ENCODE peak calls at places on chromosomes 5 and 9, in four cellular contexts. One of them, this sample, is unnamed.

GRCh38 chr9:18442629-18443491 is 31.1 kb upstream of the ADAMTSL1 start:
- DNase-seq in dorsolateral prefrontal cortex: peak; percentile 70
- DNase-seq in HFF-Myc: peak; percentile 63
- DNase-seq in lung: peak; percentile 50
- DNase-seq in this sample: peak; percentile 59

GRCh38 chr5:15693036-15693728 is 193.2 kb downstream of the FBXL7 start:
- DNase-seq in dorsolateral prefrontal cortex: no peak
- DNase-seq in HFF-Myc: no peak
- DNase-seq in lung: no peak
- DNase-seq in this sample: no peak

GRCh38 chr5:75054110-75054930 is 2.0 kb upstream of the GCNT4 start:
- DNase-seq in dorsolateral prefrontal cortex: peak; percentile 38
- DNase-seq in HFF-Myc: no peak
- DNase-seq in lung: peak; percentile 49
- DNase-seq in this sample: no peak

GRCh38 chr9:71941060-71941568 is 29.7 kb downstream of the C9orf85 start:
- DNase-seq in dorsolateral prefrontal cortex: no peak
- DNase-seq in HFF-Myc: no peak
- DNase-seq in lung: no peak
- DNase-seq in this sample: no peak

GRCh38 chr5:69038539-69038938 is 55.3 kb upstream of the SLC30A5 start:
- DNase-seq in dorsolateral prefrontal cortex: no peak
- DNase-seq in HFF-Myc: no peak
- DNase-seq in lung: no peak
- DNase-seq in this sample: no peak

GRCh38 chr9:35407846-35408245 is 82.1 kb upstream of the RUSC2 start:
- DNase-seq in dorsolateral prefrontal cortex: no peak
- DNase-seq in HFF-Myc: no peak
- DNase-seq in lung: no peak
- DNase-seq in this sample: no peak

GRCh38 chr5:179974946-179975712 is 67.4 kb upstream of the TBC1D9B start:
- DNase-seq in dorsolateral prefrontal cortex: peak; percentile 57
- DNase-seq in HFF-Myc: no peak
- DNase-seq in lung: no peak
- DNase-seq in this sample: no peak

GRCh38 chr5:39117401-39117800 is 43.2 kb upstream of the RICTOR start:
- DNase-seq in dorsolateral prefrontal cortex: no peak
- DNase-seq in HFF-Myc: no peak
- DNase-seq in lung: no peak
- DNase-seq in this sample: no peak

GRCh38 chr5:174951151-174951780 is 226.9 kb downstream of the MSX2 start:
- DNase-seq in dorsolateral prefrontal cortex: peak; percentile 63
- DNase-seq in HFF-Myc: peak; percentile 29
- DNase-seq in lung: peak; percentile 55
- DNase-seq in this sample: peak; percentile 50

DNA sequence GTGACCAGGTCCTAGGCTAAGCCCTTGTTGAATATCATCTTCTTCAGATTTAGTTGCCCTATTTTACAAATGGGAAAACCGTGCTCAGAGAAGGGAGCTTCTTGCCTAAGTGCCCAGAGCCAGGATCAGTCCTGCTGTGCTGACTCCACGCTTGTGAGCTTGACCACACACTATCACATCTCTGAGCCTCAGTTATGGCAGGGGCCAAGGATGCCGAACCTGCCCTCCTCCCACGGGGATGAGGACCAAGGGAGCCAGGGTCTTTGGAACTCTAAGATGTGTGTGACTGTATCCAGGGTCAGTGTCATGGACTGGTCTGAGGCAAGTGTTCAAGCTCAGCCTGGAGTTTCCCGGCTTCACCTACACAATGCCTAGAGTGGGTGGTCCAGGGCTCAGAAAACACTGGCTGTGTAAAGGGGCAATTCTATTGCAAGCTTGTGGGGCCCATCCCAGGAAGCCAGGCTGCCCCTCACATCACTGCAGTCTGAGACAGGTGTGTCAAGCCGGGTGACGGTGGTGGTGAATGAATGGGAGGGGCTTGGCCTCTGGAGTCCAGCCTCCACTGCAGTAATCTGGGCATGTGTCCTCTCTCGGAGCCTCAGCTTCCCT is 235.7 kb downstream of the PBX3 start:
- DNase-seq in dorsolateral prefrontal cortex: no peak
- DNase-seq in HFF-Myc: no peak
- DNase-seq in lung: no peak
- DNase-seq in this sample: no peak
- TF ChIP-seq CTCF in dorsolateral prefrontal cortex: no peak
- TF ChIP-seq CTCF in HFF-Myc: no peak
- TF ChIP-seq CTCF in lung: no peak
- TF ChIP-seq CTCF in this sample: no peak

DNA sequence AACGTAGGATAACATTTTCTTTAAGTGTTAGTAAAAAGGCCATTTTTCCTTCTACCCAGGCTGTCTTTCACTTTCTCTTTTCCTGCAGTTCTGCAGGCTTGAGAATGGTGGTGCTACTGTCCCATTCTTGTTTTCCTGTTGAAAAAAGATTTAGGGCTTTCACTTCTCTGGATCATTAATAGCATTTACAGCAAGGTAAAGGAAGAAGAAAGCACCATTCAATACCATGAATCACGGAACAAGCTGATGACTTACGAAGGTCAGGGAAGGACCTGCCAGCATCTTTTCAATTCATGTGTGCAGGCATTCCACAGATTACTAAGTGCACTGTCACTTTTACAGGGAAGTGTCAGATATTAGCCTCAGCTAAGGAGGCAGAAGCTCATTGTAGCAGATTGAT is 292.8 kb downstream of the YTHDC2 start:
- DNase-seq in dorsolateral prefrontal cortex: no peak
- DNase-seq in HFF-Myc: peak; percentile 15
- DNase-seq in lung: no peak
- DNase-seq in this sample: no peak
- TF ChIP-seq CTCF in dorsolateral prefrontal cortex: peak; percentile 50
- TF ChIP-seq CTCF in HFF-Myc: peak; percentile 49
- TF ChIP-seq CTCF in lung: peak; percentile 8
- TF ChIP-seq CTCF in this sample: peak; percentile 69

DNA sequence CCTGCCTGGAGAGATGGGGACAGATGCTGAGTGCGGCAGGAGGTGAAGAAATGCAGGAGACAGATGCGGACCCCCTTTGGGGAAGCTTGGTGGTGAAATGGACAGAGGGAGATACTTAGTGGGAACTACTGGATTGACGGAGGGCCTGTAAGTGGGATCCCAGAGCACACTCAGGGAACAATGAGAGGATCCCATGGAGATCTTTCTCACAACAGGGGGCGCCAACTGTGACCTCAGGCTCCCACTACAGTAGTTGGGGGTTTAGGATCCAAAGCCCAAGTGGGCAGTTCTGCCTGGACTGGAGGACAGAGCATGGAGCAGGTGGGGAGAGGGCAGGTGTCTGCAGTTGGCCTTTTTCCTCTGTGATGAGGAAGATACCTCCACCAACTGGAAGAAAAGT is 3.4 kb downstream of the DPM2 start:
- DNase-seq in dorsolateral prefrontal cortex: no peak
- DNase-seq in HFF-Myc: no peak
- DNase-seq in lung: no peak
- DNase-seq in this sample: no peak
- TF ChIP-seq CTCF in dorsolateral prefrontal cortex: no peak
- TF ChIP-seq CTCF in HFF-Myc: no peak
- TF ChIP-seq CTCF in lung: no peak
- TF ChIP-seq CTCF in this sample: no peak

DNA sequence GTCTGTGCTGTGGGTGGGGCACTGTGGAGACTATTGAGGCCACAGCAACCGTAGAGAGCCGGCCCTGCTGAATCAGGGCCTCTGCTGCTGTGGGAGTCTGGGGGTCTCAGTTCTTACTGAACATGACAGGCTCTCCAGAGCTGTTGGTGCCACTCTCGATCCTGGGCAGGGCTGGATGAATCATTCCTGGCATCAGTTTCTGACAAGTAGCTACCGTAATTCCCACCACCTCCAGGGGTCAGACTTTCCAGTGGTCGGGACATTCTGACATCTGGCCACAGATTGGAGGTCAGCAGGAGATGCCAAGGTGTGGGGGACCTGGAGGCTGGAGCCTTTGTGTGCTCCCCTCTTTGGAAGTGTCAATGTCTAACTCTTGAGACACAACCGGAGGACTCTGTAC is 188.4 kb downstream of the IRX2 start:
- DNase-seq in dorsolateral prefrontal cortex: no peak
- DNase-seq in HFF-Myc: no peak
- DNase-seq in lung: no peak
- DNase-seq in this sample: no peak
- TF ChIP-seq CTCF in dorsolateral prefrontal cortex: no peak
- TF ChIP-seq CTCF in HFF-Myc: no peak
- TF ChIP-seq CTCF in lung: no peak
- TF ChIP-seq CTCF in this sample: no peak

GRCh38 chr5:67339219-67339767 is 142.7 kb upstream of the CD180 start:
- DNase-seq in dorsolateral prefrontal cortex: no peak
- DNase-seq in HFF-Myc: no peak
- DNase-seq in lung: no peak
- DNase-seq in this sample: no peak
- TF ChIP-seq CTCF in dorsolateral prefrontal cortex: no peak
- TF ChIP-seq CTCF in HFF-Myc: no peak
- TF ChIP-seq CTCF in lung: no peak
- TF ChIP-seq CTCF in this sample: no peak

GRCh38 chr5:159048298-159048697 is 51.4 kb downstream of the EBF1 start:
- DNase-seq in dorsolateral prefrontal cortex: no peak
- DNase-seq in HFF-Myc: no peak
- DNase-seq in lung: no peak
- DNase-seq in this sample: no peak

GRCh38 chr5:159051431-159052281 is 48.1 kb downstream of the EBF1 start:
- DNase-seq in dorsolateral prefrontal cortex: peak; percentile 45
- DNase-seq in HFF-Myc: no peak
- DNase-seq in lung: no peak
- DNase-seq in this sample: peak; percentile 28

GRCh38 chr5:159052282-159053011 is 47.3 kb downstream of the EBF1 start:
- DNase-seq in dorsolateral prefrontal cortex: no peak
- DNase-seq in HFF-Myc: no peak
- DNase-seq in lung: no peak
- DNase-seq in this sample: no peak

GRCh38 chr5:159050408-159051091 is 49.2 kb downstream of the EBF1 start:
- DNase-seq in dorsolateral prefrontal cortex: no peak
- DNase-seq in HFF-Myc: no peak
- DNase-seq in lung: no peak
- DNase-seq in this sample: no peak

DNA sequence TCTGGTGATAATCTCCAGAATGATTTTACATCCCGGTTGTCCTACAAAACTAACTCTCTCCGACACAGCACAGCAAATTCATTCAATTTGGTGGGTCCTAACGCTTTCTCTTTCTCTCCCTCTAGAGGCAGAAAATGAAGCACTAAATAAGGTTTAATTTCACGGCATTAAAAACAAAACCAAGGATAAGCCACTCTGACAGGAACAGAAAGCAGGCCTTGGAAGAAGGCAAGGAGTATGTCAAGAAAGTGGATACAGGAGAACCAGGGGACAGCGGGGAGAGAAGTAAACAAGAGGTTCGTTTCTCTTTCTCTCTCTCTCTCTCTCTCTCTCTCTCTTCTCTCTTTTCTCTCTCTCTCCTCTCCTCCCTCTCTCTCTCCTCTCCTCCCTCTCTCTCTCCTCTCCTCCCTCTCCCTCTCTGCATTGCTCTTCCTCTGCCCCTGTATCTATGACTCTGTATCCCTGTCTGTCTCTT is 49.8 kb downstream of the EBF1 start:
- DNase-seq in dorsolateral prefrontal cortex: no peak
- DNase-seq in HFF-Myc: no peak
- DNase-seq in lung: no peak
- DNase-seq in this sample: no peak
- TF ChIP-seq CTCF in dorsolateral prefrontal cortex: peak; percentile 37
- TF ChIP-seq CTCF in HFF-Myc: peak; percentile 42
- TF ChIP-seq CTCF in lung: no peak
- TF ChIP-seq CTCF in this sample: peak; percentile 32

GRCh38 chr9:100351508-100351907 is 1.2 kb downstream of the TEX10 start:
- DNase-seq in dorsolateral prefrontal cortex: no peak
- DNase-seq in HFF-Myc: no peak
- DNase-seq in lung: no peak
- DNase-seq in this sample: no peak

GRCh38 chr9:100355561-100355960 is 2.8 kb upstream of the TEX10 start:
- DNase-seq in dorsolateral prefrontal cortex: no peak
- DNase-seq in HFF-Myc: no peak
- DNase-seq in lung: no peak
- DNase-seq in this sample: no peak

GRCh38 chr9:100352727-100353505 is at the start of gene TEX10:
- DNase-seq in dorsolateral prefrontal cortex: peak; percentile 83
- DNase-seq in HFF-Myc: peak; percentile 59
- DNase-seq in lung: peak; percentile 90
- DNase-seq in this sample: peak; percentile 90

GRCh38 chr9:100352201-100352726 is 478 bp downstream of the TEX10 start:
- DNase-seq in dorsolateral prefrontal cortex: peak; percentile 20
- DNase-seq in HFF-Myc: no peak
- DNase-seq in lung: peak; percentile 35
- DNase-seq in this sample: no peak

GRCh38 chr9:100354121-100354800 is 1.5 kb upstream of the TEX10 start:
- DNase-seq in dorsolateral prefrontal cortex: no peak
- DNase-seq in HFF-Myc: no peak
- DNase-seq in lung: no peak
- DNase-seq in this sample: no peak
- TF ChIP-seq CTCF in dorsolateral prefrontal cortex: no peak
- TF ChIP-seq CTCF in HFF-Myc: no peak
- TF ChIP-seq CTCF in lung: no peak
- TF ChIP-seq CTCF in this sample: no peak

DNA sequence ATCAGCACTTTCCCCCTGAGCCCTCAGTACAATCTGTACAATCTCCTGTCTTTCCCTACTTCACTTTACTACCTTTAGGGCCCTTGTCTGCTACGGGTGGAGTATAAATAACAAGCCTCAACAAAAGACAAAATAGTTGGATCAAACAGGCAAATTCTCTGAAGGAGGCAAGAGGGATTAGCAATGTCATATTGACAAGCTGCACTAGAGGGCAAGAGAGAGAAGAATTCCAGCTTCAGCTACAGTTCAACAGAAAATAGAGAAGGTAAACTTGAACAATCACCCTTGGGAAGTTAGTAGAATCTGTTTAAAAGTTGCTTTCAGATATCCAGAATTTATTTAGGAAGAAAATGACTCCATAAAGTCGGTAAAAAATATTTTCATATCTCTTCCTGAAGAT is 68.4 kb upstream of the IZUMO3 start:
- DNase-seq in dorsolateral prefrontal cortex: no peak
- DNase-seq in HFF-Myc: no peak
- DNase-seq in lung: no peak
- DNase-seq in this sample: no peak
- TF ChIP-seq CTCF in dorsolateral prefrontal cortex: no peak
- TF ChIP-seq CTCF in HFF-Myc: no peak
- TF ChIP-seq CTCF in lung: no peak
- TF ChIP-seq CTCF in this sample: peak; percentile 51

This sample was measured in progenitor cell of endocrine pancreas.